ENCODE peak calls at places on chromosomes 3 and 15, in nine cellular contexts. One of them, this sample, is unnamed.

GRCh38 chr15:62124176-62124952 is 40.7 kb downstream of the C2CD4B start:
- DNase-seq in cardiac muscle cell: no peak
- DNase-seq in foreskin fibroblast: peak; percentile 5
- DNase-seq in stimulated activated CD4-positive, alpha-beta T cell treated with anti-CD3 and anti-CD28 coated beads, Interleukin-1b, Interleukin-23, amount 100 ng/mL, for 48 hours: no peak
- DNase-seq in RWPE1: no peak
- DNase-seq in sciatic nerve: no peak
- DNase-seq in neuronal stem cell: no peak
- DNase-seq in skeletal muscle cell: no peak
- DNase-seq in H4: no peak
- DNase-seq in this sample: no peak

GRCh38 chr15:57160823-57161560 is 215.3 kb upstream of the CGNL1 start:
- DNase-seq in foreskin fibroblast: peak; percentile 75
- DNase-seq in RWPE1: no peak
- DNase-seq in neuronal stem cell: no peak
- DNase-seq in cardiac muscle cell: no peak
- DNase-seq in sciatic nerve: no peak
- DNase-seq in stimulated activated CD4-positive, alpha-beta T cell treated with anti-CD3 and anti-CD28 coated beads, Interleukin-1b, Interleukin-23, amount 100 ng/mL, for 48 hours: no peak
- DNase-seq in skeletal muscle cell: no peak
- DNase-seq in H4: no peak
- DNase-seq in this sample: no peak

GRCh38 chr15:76988874-76989780 is 5.8 kb upstream of the PSTPIP1 start:
- DNase-seq in neuronal stem cell: no peak
- DNase-seq in cardiac muscle cell: no peak
- DNase-seq in stimulated activated CD4-positive, alpha-beta T cell treated with anti-CD3 and anti-CD28 coated beads, Interleukin-1b, Interleukin-23, amount 100 ng/mL, for 48 hours: no peak
- DNase-seq in foreskin fibroblast: no peak
- DNase-seq in skeletal muscle cell: no peak
- DNase-seq in RWPE1: no peak
- DNase-seq in sciatic nerve: peak; percentile 55
- DNase-seq in H4: no peak
- DNase-seq in this sample: no peak

GRCh38 chr3:124119056-124119721 is 127.3 kb upstream of the ROPN1 start:
- DNase-seq in sciatic nerve: no peak
- DNase-seq in cardiac muscle cell: no peak
- DNase-seq in neuronal stem cell: no peak
- DNase-seq in skeletal muscle cell: peak; percentile 26
- DNase-seq in stimulated activated CD4-positive, alpha-beta T cell treated with anti-CD3 and anti-CD28 coated beads, Interleukin-1b, Interleukin-23, amount 100 ng/mL, for 48 hours: no peak
- DNase-seq in H4: no peak
- DNase-seq in foreskin fibroblast: peak; percentile 89
- DNase-seq in RWPE1: no peak
- DNase-seq in this sample: no peak

GRCh38 chr15:71571641-71572040 is 238.7 kb upstream of the NR2E3 start:
- DNase-seq in sciatic nerve: no peak
- DNase-seq in stimulated activated CD4-positive, alpha-beta T cell treated with anti-CD3 and anti-CD28 coated beads, Interleukin-1b, Interleukin-23, amount 100 ng/mL, for 48 hours: no peak
- DNase-seq in cardiac muscle cell: no peak
- DNase-seq in RWPE1: no peak
- DNase-seq in H4: no peak
- DNase-seq in skeletal muscle cell: no peak
- DNase-seq in neuronal stem cell: no peak
- DNase-seq in foreskin fibroblast: no peak
- DNase-seq in this sample: no peak

GRCh38 chr3:49454457-49454856 is 15.6 kb upstream of the DAG1 start:
- DNase-seq in stimulated activated CD4-positive, alpha-beta T cell treated with anti-CD3 and anti-CD28 coated beads, Interleukin-1b, Interleukin-23, amount 100 ng/mL, for 48 hours: no peak
- DNase-seq in H4: no peak
- DNase-seq in skeletal muscle cell: no peak
- DNase-seq in sciatic nerve: no peak
- DNase-seq in foreskin fibroblast: no peak
- DNase-seq in neuronal stem cell: no peak
- DNase-seq in cardiac muscle cell: peak; percentile 79
- DNase-seq in RWPE1: no peak
- DNase-seq in this sample: no peak

GRCh38 chr3:114110439-114110838 is 53.9 kb downstream of the QTRT2 start:
- DNase-seq in cardiac muscle cell: peak; percentile 2
- DNase-seq in foreskin fibroblast: no peak
- DNase-seq in stimulated activated CD4-positive, alpha-beta T cell treated with anti-CD3 and anti-CD28 coated beads, Interleukin-1b, Interleukin-23, amount 100 ng/mL, for 48 hours: no peak
- DNase-seq in RWPE1: no peak
- DNase-seq in H4: no peak
- DNase-seq in sciatic nerve: no peak
- DNase-seq in neuronal stem cell: no peak
- DNase-seq in skeletal muscle cell: no peak
- DNase-seq in this sample: no peak

GRCh38 chr3:46566040-46566631 is at the start of gene LRRC2:
- DNase-seq in skeletal muscle cell: peak; percentile 29
- DNase-seq in stimulated activated CD4-positive, alpha-beta T cell treated with anti-CD3 and anti-CD28 coated beads, Interleukin-1b, Interleukin-23, amount 100 ng/mL, for 48 hours: no peak
- DNase-seq in RWPE1: peak; percentile 17
- DNase-seq in cardiac muscle cell: peak; percentile 52
- DNase-seq in H4: no peak
- DNase-seq in sciatic nerve: no peak
- DNase-seq in neuronal stem cell: no peak
- DNase-seq in foreskin fibroblast: peak; percentile 73
- DNase-seq in this sample: peak; percentile 66

GRCh38 chr15:63050737-63051700 is 8.5 kb downstream of the TPM1 start:
- DNase-seq in cardiac muscle cell: no peak
- DNase-seq in RWPE1: no peak
- DNase-seq in H4: peak; percentile 91
- DNase-seq in skeletal muscle cell: no peak
- DNase-seq in foreskin fibroblast: peak; percentile 47
- DNase-seq in stimulated activated CD4-positive, alpha-beta T cell treated with anti-CD3 and anti-CD28 coated beads, Interleukin-1b, Interleukin-23, amount 100 ng/mL, for 48 hours: no peak
- DNase-seq in sciatic nerve: no peak
- DNase-seq in neuronal stem cell: no peak
- DNase-seq in this sample: no peak

GRCh38 chr15:38440353-38441129 is 13.4 kb upstream of the FAM98B start:
- DNase-seq in cardiac muscle cell: peak; percentile 61
- DNase-seq in RWPE1: peak; percentile 57
- DNase-seq in skeletal muscle cell: peak; percentile 15
- DNase-seq in H4: peak; percentile 71
- DNase-seq in sciatic nerve: no peak
- DNase-seq in neuronal stem cell: peak; percentile 69
- DNase-seq in foreskin fibroblast: peak; percentile 79
- DNase-seq in stimulated activated CD4-positive, alpha-beta T cell treated with anti-CD3 and anti-CD28 coated beads, Interleukin-1b, Interleukin-23, amount 100 ng/mL, for 48 hours: peak; percentile 35
- DNase-seq in this sample: peak; percentile 56

GRCh38 chr3:105806361-105806760 is 62.5 kb downstream of the CBLB start:
- DNase-seq in RWPE1: peak; percentile 43
- DNase-seq in neuronal stem cell: no peak
- DNase-seq in skeletal muscle cell: no peak
- DNase-seq in foreskin fibroblast: peak; percentile 72
- DNase-seq in H4: peak; percentile 49
- DNase-seq in sciatic nerve: no peak
- DNase-seq in cardiac muscle cell: no peak
- DNase-seq in stimulated activated CD4-positive, alpha-beta T cell treated with anti-CD3 and anti-CD28 coated beads, Interleukin-1b, Interleukin-23, amount 100 ng/mL, for 48 hours: no peak
- DNase-seq in this sample: no peak

GRCh38 chr3:147493666-147494065 is 84.5 kb downstream of the ZIC1 start:
- DNase-seq in neuronal stem cell: no peak
- DNase-seq in stimulated activated CD4-positive, alpha-beta T cell treated with anti-CD3 and anti-CD28 coated beads, Interleukin-1b, Interleukin-23, amount 100 ng/mL, for 48 hours: no peak
- DNase-seq in H4: peak; percentile 9
- DNase-seq in cardiac muscle cell: no peak
- DNase-seq in sciatic nerve: no peak
- DNase-seq in RWPE1: no peak
- DNase-seq in foreskin fibroblast: no peak
- DNase-seq in skeletal muscle cell: no peak
- DNase-seq in this sample: no peak

GRCh38 chr15:68797157-68797556 is 23.5 kb downstream of the ANP32A start:
- DNase-seq in skeletal muscle cell: no peak
- DNase-seq in stimulated activated CD4-positive, alpha-beta T cell treated with anti-CD3 and anti-CD28 coated beads, Interleukin-1b, Interleukin-23, amount 100 ng/mL, for 48 hours: peak; percentile 33
- DNase-seq in H4: no peak
- DNase-seq in RWPE1: no peak
- DNase-seq in neuronal stem cell: no peak
- DNase-seq in cardiac muscle cell: no peak
- DNase-seq in foreskin fibroblast: peak; percentile 47
- DNase-seq in sciatic nerve: no peak
- DNase-seq in this sample: no peak

GRCh38 chr15:79635897-79636596 is 203.9 kb downstream of the MINAR1 start:
- DNase-seq in sciatic nerve: no peak
- DNase-seq in skeletal muscle cell: no peak
- DNase-seq in foreskin fibroblast: peak; percentile 35
- DNase-seq in H4: no peak
- DNase-seq in RWPE1: no peak
- DNase-seq in neuronal stem cell: no peak
- DNase-seq in stimulated activated CD4-positive, alpha-beta T cell treated with anti-CD3 and anti-CD28 coated beads, Interleukin-1b, Interleukin-23, amount 100 ng/mL, for 48 hours: no peak
- DNase-seq in cardiac muscle cell: no peak
- DNase-seq in this sample: no peak

GRCh38 chr3:142337994-142338393 is 109.8 kb downstream of the XRN1 start:
- DNase-seq in RWPE1: no peak
- DNase-seq in foreskin fibroblast: no peak
- DNase-seq in sciatic nerve: no peak
- DNase-seq in H4: no peak
- DNase-seq in cardiac muscle cell: peak; percentile 9
- DNase-seq in skeletal muscle cell: no peak
- DNase-seq in neuronal stem cell: no peak
- DNase-seq in stimulated activated CD4-positive, alpha-beta T cell treated with anti-CD3 and anti-CD28 coated beads, Interleukin-1b, Interleukin-23, amount 100 ng/mL, for 48 hours: no peak
- DNase-seq in this sample: no peak

GRCh38 chr15:70152070-70152480 is 54.4 kb upstream of the TLE3 start:
- DNase-seq in RWPE1: no peak
- DNase-seq in foreskin fibroblast: no peak
- DNase-seq in neuronal stem cell: no peak
- DNase-seq in H4: peak; percentile 71
- DNase-seq in cardiac muscle cell: no peak
- DNase-seq in skeletal muscle cell: peak; percentile 56
- DNase-seq in stimulated activated CD4-positive, alpha-beta T cell treated with anti-CD3 and anti-CD28 coated beads, Interleukin-1b, Interleukin-23, amount 100 ng/mL, for 48 hours: peak; percentile 22
- DNase-seq in sciatic nerve: peak; percentile 42
- DNase-seq in this sample: no peak

GRCh38 chr3:186386883-186387560 is 25.0 kb upstream of the DGKG start:
- DNase-seq in sciatic nerve: no peak
- DNase-seq in H4: no peak
- DNase-seq in neuronal stem cell: no peak
- DNase-seq in stimulated activated CD4-positive, alpha-beta T cell treated with anti-CD3 and anti-CD28 coated beads, Interleukin-1b, Interleukin-23, amount 100 ng/mL, for 48 hours: peak; percentile 16
- DNase-seq in cardiac muscle cell: no peak
- DNase-seq in RWPE1: no peak
- DNase-seq in foreskin fibroblast: no peak
- DNase-seq in skeletal muscle cell: no peak
- DNase-seq in this sample: no peak

GRCh38 chr3:194051554-194052175 is 84.3 kb upstream of the HES1 start:
- DNase-seq in sciatic nerve: no peak
- DNase-seq in cardiac muscle cell: no peak
- DNase-seq in foreskin fibroblast: no peak
- DNase-seq in skeletal muscle cell: no peak
- DNase-seq in neuronal stem cell: no peak
- DNase-seq in stimulated activated CD4-positive, alpha-beta T cell treated with anti-CD3 and anti-CD28 coated beads, Interleukin-1b, Interleukin-23, amount 100 ng/mL, for 48 hours: no peak
- DNase-seq in H4: no peak
- DNase-seq in RWPE1: no peak
- DNase-seq in this sample: no peak

GRCh38 chr3:146968204-146968651 is 363.1 kb upstream of the PLSCR5 start:
- DNase-seq in stimulated activated CD4-positive, alpha-beta T cell treated with anti-CD3 and anti-CD28 coated beads, Interleukin-1b, Interleukin-23, amount 100 ng/mL, for 48 hours: no peak
- DNase-seq in H4: peak; percentile 58
- DNase-seq in cardiac muscle cell: no peak
- DNase-seq in RWPE1: peak; percentile 17
- DNase-seq in neuronal stem cell: no peak
- DNase-seq in foreskin fibroblast: peak; percentile 87
- DNase-seq in skeletal muscle cell: peak; percentile 71
- DNase-seq in sciatic nerve: no peak
- DNase-seq in this sample: no peak

GRCh38 chr3:17833786-17834559 is 91.5 kb upstream of the TBC1D5 start:
- DNase-seq in neuronal stem cell: no peak
- DNase-seq in skeletal muscle cell: no peak
- DNase-seq in foreskin fibroblast: no peak
- DNase-seq in stimulated activated CD4-positive, alpha-beta T cell treated with anti-CD3 and anti-CD28 coated beads, Interleukin-1b, Interleukin-23, amount 100 ng/mL, for 48 hours: no peak
- DNase-seq in H4: no peak
- DNase-seq in sciatic nerve: no peak
- DNase-seq in cardiac muscle cell: no peak
- DNase-seq in RWPE1: peak; percentile 61
- DNase-seq in this sample: no peak

GRCh38 chr3:155676252-155676981 is 68.5 kb downstream of the PLCH1 start:
- DNase-seq in RWPE1: peak; percentile 20
- DNase-seq in stimulated activated CD4-positive, alpha-beta T cell treated with anti-CD3 and anti-CD28 coated beads, Interleukin-1b, Interleukin-23, amount 100 ng/mL, for 48 hours: no peak
- DNase-seq in sciatic nerve: no peak
- DNase-seq in skeletal muscle cell: no peak
- DNase-seq in foreskin fibroblast: peak; percentile 91
- DNase-seq in H4: peak; percentile 47
- DNase-seq in neuronal stem cell: no peak
- DNase-seq in cardiac muscle cell: peak; percentile 19
- DNase-seq in this sample: no peak

GRCh38 chr3:66418432-66419052 is 82.3 kb downstream of the LRIG1 start:
- DNase-seq in neuronal stem cell: no peak
- DNase-seq in cardiac muscle cell: no peak
- DNase-seq in skeletal muscle cell: no peak
- DNase-seq in stimulated activated CD4-positive, alpha-beta T cell treated with anti-CD3 and anti-CD28 coated beads, Interleukin-1b, Interleukin-23, amount 100 ng/mL, for 48 hours: no peak
- DNase-seq in H4: peak; percentile 86
- DNase-seq in RWPE1: no peak
- DNase-seq in sciatic nerve: no peak
- DNase-seq in foreskin fibroblast: no peak
- DNase-seq in this sample: peak; percentile 32